ENCODE peak calls at places on chromosomes 11 and 22, in four cellular contexts. E is nephron progenitor cell, Q is activated T-helper 1 cell treated with Interleukin-2 at 50 U/mL for 16 hours, X is NCI-H1105. F is an unnamed sample.

GRCh38 chr11:383431-383830 is 10.6 kb upstream of the PKP3 start:
- DNase-seq in E (no peak), Q (no peak), X (no peak), F (no peak)

GRCh38 chr11:123707606-123708205 is 33.8 kb downstream of the ZNF202 start:
- DNase-seq in Q (peak), E (peak), X (peak), F (peak)

GRCh38 chr22:37282385-37282677 is at the start of gene CYTH4:
- DNase-seq in E (no peak), X (no peak), Q (peak), F (peak)

GRCh38 chr22:37491106-37491505 is 4.9 kb upstream of the MFNG start:
- DNase-seq in Q (no peak), X (no peak), E (no peak), F (no peak)

GRCh38 chr11:66363805-66364535 is 7.6 kb downstream of the SLC29A2 start:
- DNase-seq in X (no peak), E (peak), Q (peak), F (peak)

GRCh38 chr11:15920856-15921629 is 435.3 kb downstream of the SOX6 start:
- DNase-seq in E (no peak), X (no peak), Q (no peak), F (no peak)

GRCh38 chr11:108112059-108112458 is 9.3 kb upstream of the ACAT1 start:
- DNase-seq in X (no peak), E (no peak), Q (no peak), F (no peak)

GRCh38 chr11:10050561-10050960 is 243.5 kb downstream of the SBF2 start:
- DNase-seq in E (no peak), X (no peak), Q (no peak), F (no peak)

GRCh38 chr11:123493393-123494063 is 63.5 kb downstream of the GRAMD1B start:
- DNase-seq in X (no peak), E (no peak), Q (no peak), F (no peak)

GRCh38 chr11:29161216-29161615 is 855.6 kb downstream of the KCNA4 start:
- DNase-seq in X (no peak), E (no peak), Q (no peak), F (no peak)

GRCh38 chr11:58811499-58811898 is 33.0 kb downstream of the GLYATL2 start:
- DNase-seq in E (no peak), Q (no peak), X (no peak), F (no peak)

F was measured in CD4-positive, alpha-beta T cell.